ENCODE peak calls at places on chromosomes 11 and 22, in seven cellular contexts. D, N, P, L, O, J and K are unnamed samples.

GRCh38 chr11:1988667-1989317 is 8.8 kb downstream of the H19 start:
- DNase-seq in N (peak; percentile 50), P (no peak), D (no peak), O (no peak), L (no peak), J (no peak), K (no peak)

GRCh38 chr11:69941546-69942332 is 122.5 kb upstream of the FGF3 start:
- DNase-seq in N (peak; percentile 53), L (no peak), D (no peak), P (no peak), J (no peak), O (no peak), K (no peak)

GRCh38 chr11:72267956-72268617 is 24.1 kb upstream of the PHOX2A start:
- DNase-seq in D (no peak), L (no peak), O (no peak), N (no peak), P (no peak), J (no peak), K (no peak)

GRCh38 chr11:88418508-88418907 is 81.0 kb upstream of the CTSC start:
- DNase-seq in O (no peak), L (no peak), J (no peak), P (peak; percentile 70), N (no peak), D (no peak), K (no peak)

GRCh38 chr11:98979212-98979611 is 41.5 kb upstream of the CNTN5 start:
- DNase-seq in J (no peak), O (no peak), L (no peak), N (no peak), D (no peak), P (no peak), K (no peak)

GRCh38 chr11:65934014-65934413 is 11.3 kb upstream of the TSGA10IP start:
- DNase-seq in P (no peak), J (no peak), D (no peak), L (no peak), N (no peak), O (no peak), K (no peak)

GRCh38 chr22:23283591-23284503 is 103.5 kb downstream of the BCR start:
- DNase-seq in L (no peak), J (no peak), D (no peak), P (no peak), O (no peak), N (no peak), K (no peak)

GRCh38 chr11:70159612-70160570 is 43.2 kb upstream of the FADD start:
- DNase-seq in O (no peak), P (no peak), D (no peak), J (no peak), N (no peak), L (no peak), K (no peak)

GRCh38 chr11:61707574-61707973 is 27.4 kb downstream of the DAGLA start:
- DNase-seq in N (no peak), J (no peak), D (no peak), L (no peak), P (no peak), O (no peak), K (no peak)

GRCh38 chr22:37681556-37682049 is 4.5 kb upstream of the NOL12 start:
- DNase-seq in L (peak; percentile 66), D (no peak), P (peak; percentile 74), J (peak; percentile 76), O (peak; percentile 87), N (peak; percentile 90), K (peak; percentile 87)

GRCh38 chr11:90187839-90188238 is 35.0 kb downstream of the CHORDC1 start:
- DNase-seq in D (no peak), O (no peak), N (no peak), P (no peak), J (no peak), L (peak; percentile 29), K (no peak)

GRCh38 chr11:12842933-12843636 is 166.0 kb upstream of the RASSF10 start:
- DNase-seq in J (peak; percentile 31), D (no peak), O (no peak), P (peak; percentile 90), N (no peak), L (no peak), K (no peak)

GRCh38 chr11:16989554-16989953 is 24.7 kb downstream of the PLEKHA7 start:
- DNase-seq in J (no peak), L (no peak), P (no peak), N (no peak), O (no peak), D (no peak), K (no peak)

GRCh38 chr11:101987370-101987769 is 59.9 kb upstream of the CFAP300 start:
- DNase-seq in D (no peak), N (no peak), O (no peak), P (no peak), J (no peak), L (no peak), K (no peak)

GRCh38 chr22:45603631-45604030 is 68.0 kb upstream of the ATXN10 start:
- DNase-seq in D (no peak), O (no peak), N (peak; percentile 48), J (no peak), P (no peak), L (peak; percentile 21), K (no peak)

GRCh38 chr11:29534831-29535230 is 482.0 kb downstream of the KCNA4 start:
- DNase-seq in L (no peak), O (no peak), N (no peak), P (no peak), D (no peak), J (no peak), K (no peak)

GRCh38 chr22:47759909-47760308 is 997.5 kb downstream of the TBC1D22A start:
- DNase-seq in N (no peak), J (no peak), O (no peak), D (no peak), P (no peak), L (no peak), K (no peak)

GRCh38 chr22:32864041-32864440 is 62.5 kb downstream of the TIMP3 start:
- DNase-seq in D (no peak), N (no peak), L (no peak), O (no peak), P (no peak), J (no peak), K (no peak)

GRCh38 chr11:16890442-16890841 is 123.8 kb downstream of the PLEKHA7 start:
- DNase-seq in P (no peak), O (no peak), N (no peak), J (no peak), D (no peak), L (no peak), K (no peak)

GRCh38 chr11:124891390-124891861 is 6.2 kb downstream of the ROBO4 start:
- DNase-seq in J (no peak), D (no peak), O (no peak), P (no peak), N (peak; percentile 60), L (peak; percentile 25), K (no peak)

GRCh38 chr11:95339554-95339953 is 108.6 kb upstream of the SESN3 start:
- DNase-seq in L (no peak), D (no peak), J (peak; percentile 31), O (no peak), P (no peak), N (no peak), K (no peak)

GRCh38 chr11:77083553-77084245 is 16.9 kb downstream of the CAPN5 start:
- DNase-seq in L (no peak), J (no peak), N (peak; percentile 48), D (no peak), P (no peak), O (no peak), K (no peak)